ENCODE peak calls at places on chromosomes 1 and 21, in eight cellular contexts. U is sigmoid colon, F is SK-N-SH, T is A549, G is ovary, K is tibial nerve, Z is transverse colon, E is stomach. O is an unnamed sample.

GRCh38 chr1:207941664-207942063 is 30.7 kb upstream of the CD34 start:
- DNase-seq in T (no peak), G (peak), F (peak), K (peak), Z (peak), U (peak), E (peak), O (no peak)

GRCh38 chr21:40841524-40842196 is 5.3 kb downstream of the DSCAM start:
- DNase-seq in U (no peak), K (peak), T (peak), Z (no peak), E (peak), G (no peak), F (peak), O (peak)

GRCh38 chr1:235304549-235305451 is 23.2 kb downstream of the ARID4B start:
- DNase-seq in E (no peak), K (no peak), T (no peak), F (peak), Z (no peak), G (no peak), U (no peak), O (no peak)

GRCh38 chr21:39088831-39089380 is 94.3 kb downstream of the PSMG1 start:
- DNase-seq in T (no peak), Z (no peak), E (no peak), U (no peak), F (no peak), K (no peak), G (no peak), O (no peak)

GRCh38 chr1:219172821-219173220 is 857 bp upstream of the LYPLAL1 start:
- DNase-seq in F (no peak), T (no peak), E (no peak), K (no peak), Z (no peak), U (no peak), G (no peak), O (no peak)

GRCh38 chr1:21234779-21235178 is 55.5 kb downstream of the ECE1 start:
- DNase-seq in G (no peak), F (no peak), Z (no peak), E (no peak), U (no peak), T (no peak), K (no peak), O (no peak)

GRCh38 chr1:235503333-235504121 is 725 bp downstream of the B3GALNT2 start:
- DNase-seq in K (peak), E (peak), U (peak), Z (peak), G (peak), T (peak), F (peak), O (no peak)

GRCh38 chr21:35189077-35189863 is 140.2 kb upstream of the RUNX1 start:
- DNase-seq in T (no peak), G (peak), U (no peak), K (no peak), F (peak), E (no peak), Z (no peak), O (no peak)

GRCh38 chr1:80155371-80155770 is 1148.8 kb upstream of the ADGRL4 start:
- DNase-seq in G (no peak), T (no peak), E (no peak), F (no peak), K (no peak), Z (no peak), U (no peak), O (no peak)

GRCh38 chr1:9910080-9910424 is at the start of gene CTNNBIP1:
- DNase-seq in G (no peak), U (no peak), Z (no peak), E (no peak), T (peak), K (no peak), F (no peak), O (no peak)

GRCh38 chr1:94096797-94097549 is 24.0 kb downstream of the ABCA4 start:
- DNase-seq in T (no peak), U (peak), F (no peak), Z (peak), G (peak), E (no peak), K (peak), O (no peak)

GRCh38 chr21:16800536-16800935 is 712.3 kb upstream of the CXADR start:
- DNase-seq in T (no peak), K (no peak), E (no peak), Z (no peak), F (no peak), G (no peak), U (no peak), O (no peak)

GRCh38 chr1:160607051-160608032 is 28.0 kb upstream of the CD84 start:
- DNase-seq in F (peak), K (peak), Z (peak), T (peak), U (no peak), E (peak), G (no peak), O (no peak)

GRCh38 chr1:220796530-220796929 is 9.8 kb downstream of the MTARC1 start:
- DNase-seq in T (no peak), G (no peak), K (no peak), E (no peak), Z (no peak), F (no peak), U (peak), O (no peak)

GRCh38 chr1:60281360-60281932 is 207.9 kb upstream of the C1orf87 start:
- DNase-seq in F (peak), E (peak), U (peak), K (peak), Z (peak), T (peak), G (peak), O (no peak)

GRCh38 chr1:74474585-74474984 is 37.8 kb downstream of the LRRC53 start:
- DNase-seq in Z (no peak), G (no peak), K (no peak), U (no peak), F (no peak), T (no peak), E (no peak), O (no peak)

GRCh38 chr1:154176341-154176740 is 15.6 kb downstream of the TPM3 start:
- DNase-seq in G (no peak), F (no peak), T (no peak), Z (peak), U (no peak), E (no peak), K (peak), O (no peak)

GRCh38 chr1:157045251-157046218 is at the start of gene ARHGEF11:
- DNase-seq in E (peak), F (peak), Z (peak), U (peak), K (peak), G (peak), T (peak), O (peak)

GRCh38 chr21:39022035-39022900 is 161.0 kb downstream of the PSMG1 start:
- DNase-seq in F (no peak), T (no peak), G (peak), Z (no peak), E (no peak), U (peak), K (no peak), O (no peak)

GRCh38 chr21:33763573-33763881 is 121.2 kb downstream of the ITSN1 start:
- DNase-seq in F (no peak), T (no peak), U (no peak), K (no peak), E (no peak), Z (no peak), G (no peak), O (no peak)

GRCh38 chr1:47664356-47664755 is 226.5 kb downstream of the FOXD2 start:
- DNase-seq in U (peak), Z (no peak), G (no peak), E (peak), F (no peak), K (no peak), T (no peak), O (no peak)

GRCh38 chr1:223022641-223023473 is 120.2 kb downstream of the TLR5 start:
- DNase-seq in U (no peak), Z (no peak), K (no peak), G (no peak), F (peak), T (no peak), E (no peak), O (no peak)
- H3K4me3 ChIP-seq in U (no peak), Z (no peak), K (no peak), G (no peak), F (no peak), T (no peak), E (no peak), O (no peak)

DNA sequence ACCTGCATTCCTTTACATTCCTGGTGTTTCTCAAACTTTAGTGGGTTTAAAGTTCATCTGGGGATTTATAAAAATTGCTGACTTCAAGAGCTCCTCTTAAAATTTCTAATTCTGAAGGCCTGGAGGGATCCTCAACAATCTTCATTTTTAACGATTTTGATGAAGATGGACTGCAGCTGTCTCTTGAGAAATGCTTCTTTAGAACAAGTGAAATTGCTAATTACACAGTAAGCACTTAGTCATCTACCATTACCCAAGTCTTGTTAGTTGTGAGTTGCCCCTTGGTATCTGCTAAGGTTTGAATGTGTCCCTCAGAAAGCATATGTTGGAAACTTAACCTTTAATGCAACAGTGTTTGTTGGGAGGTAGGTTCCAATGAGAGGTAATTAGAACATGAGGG is 163.7 kb downstream of the LTN1 start:
- DNase-seq in F (no peak), Z (no peak), G (no peak), K (no peak), U (no peak), E (no peak), T (no peak), O (no peak)
- TF ChIP-seq EP300 in F (no peak), Z (no peak), G (no peak), K (no peak), U (no peak), E (no peak), T (no peak), O (no peak)

GRCh38 chr1:202194328-202194648 is 689 bp downstream of the LGR6 start:
- DNase-seq in U (no peak), G (no peak), E (no peak), F (no peak), T (no peak), K (no peak), Z (no peak), O (no peak)
- H3K4me3 ChIP-seq in U (no peak), G (no peak), E (no peak), F (no peak), T (peak), K (no peak), Z (peak), O (peak)

GRCh38 chr21:29215709-29216108 is 83.0 kb upstream of the BACH1 start:
- DNase-seq in E (no peak), U (no peak), K (no peak), F (no peak), G (no peak), Z (no peak), T (no peak), O (no peak)
- TF ChIP-seq EP300 in E (no peak), U (peak), K (no peak), F (no peak), G (no peak), Z (no peak), T (no peak), O (no peak)

GRCh38 chr1:168343566-168343965 is 62.9 kb downstream of the TBX19 start:
- DNase-seq in E (no peak), F (no peak), U (no peak), K (no peak), Z (no peak), G (no peak), T (no peak), O (no peak)

GRCh38 chr1:168340796-168341510 is 60.3 kb downstream of the TBX19 start:
- DNase-seq in U (no peak), K (no peak), G (no peak), T (no peak), E (no peak), F (no peak), Z (no peak), O (no peak)

GRCh38 chr1:168345939-168346338 is 65.3 kb downstream of the TBX19 start:
- DNase-seq in Z (no peak), F (no peak), T (no peak), U (no peak), K (no peak), E (no peak), G (no peak), O (no peak)

GRCh38 chr1:168341576-168341975 is 60.9 kb downstream of the TBX19 start:
- DNase-seq in F (no peak), U (no peak), G (no peak), K (no peak), T (no peak), Z (no peak), E (no peak), O (no peak)

GRCh38 chr1:168342572-168343280 is 62.0 kb downstream of the TBX19 start:
- DNase-seq in U (peak), K (peak), G (peak), E (peak), F (peak), T (peak), Z (peak), O (peak)
- H3K4me3 ChIP-seq in U (peak), K (peak), G (no peak), E (peak), F (peak), T (peak), Z (peak), O (peak)

DNA sequence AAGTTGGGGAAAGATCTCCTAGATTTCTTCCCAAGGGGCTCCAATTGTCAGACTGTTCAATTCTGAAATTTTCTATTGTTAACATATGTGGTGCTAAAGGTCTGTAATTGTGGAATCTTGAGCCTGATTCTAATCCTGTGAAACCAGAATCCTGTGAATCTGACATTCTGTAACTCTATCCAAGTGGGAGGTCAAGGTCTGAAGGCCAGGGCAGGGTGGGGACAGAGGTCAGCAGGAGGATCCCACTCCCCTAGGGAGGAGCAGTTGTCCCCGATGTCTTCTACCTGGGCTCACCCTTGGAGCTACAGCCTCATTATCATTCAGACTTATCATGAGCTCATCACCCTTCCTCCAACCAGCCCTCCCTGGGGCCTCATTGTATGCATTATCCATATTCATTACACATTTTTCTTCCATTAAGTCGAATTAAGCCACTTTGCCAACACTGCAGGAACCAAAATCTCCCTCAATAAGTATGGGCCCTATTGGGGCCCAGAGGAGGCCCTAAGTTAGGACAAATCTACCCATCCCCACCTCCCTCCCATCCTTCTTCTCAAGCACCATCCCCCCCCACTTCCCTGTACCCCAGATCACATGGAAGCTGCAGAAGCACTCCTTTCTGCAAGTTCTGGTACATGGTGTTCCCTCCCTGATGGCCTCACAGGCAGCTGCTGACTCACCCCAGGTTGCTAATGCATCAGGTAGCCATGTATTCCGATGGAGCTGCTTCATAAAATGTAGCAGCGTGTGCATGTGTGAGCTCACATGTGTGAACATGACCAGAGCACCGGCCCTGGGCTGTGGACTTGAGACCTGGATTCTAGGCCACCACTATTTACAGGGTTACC is 32.4 kb downstream of the SHISAL2A start:
- DNase-seq in Z (no peak), E (no peak), U (no peak), K (no peak), T (no peak), G (no peak), F (no peak), O (no peak)
- TF ChIP-seq EP300 in Z (no peak), E (no peak), U (no peak), K (no peak), T (no peak), G (no peak), F (no peak), O (no peak)

GRCh38 chr1:158199840-158200239 is 19.1 kb downstream of the CD1D start:
- DNase-seq in E (no peak), F (no peak), G (no peak), K (no peak), U (no peak), Z (no peak), T (no peak), O (no peak)
- H3K4me3 ChIP-seq in E (no peak), F (no peak), G (no peak), K (no peak), U (no peak), Z (no peak), T (no peak), O (no peak)

DNA sequence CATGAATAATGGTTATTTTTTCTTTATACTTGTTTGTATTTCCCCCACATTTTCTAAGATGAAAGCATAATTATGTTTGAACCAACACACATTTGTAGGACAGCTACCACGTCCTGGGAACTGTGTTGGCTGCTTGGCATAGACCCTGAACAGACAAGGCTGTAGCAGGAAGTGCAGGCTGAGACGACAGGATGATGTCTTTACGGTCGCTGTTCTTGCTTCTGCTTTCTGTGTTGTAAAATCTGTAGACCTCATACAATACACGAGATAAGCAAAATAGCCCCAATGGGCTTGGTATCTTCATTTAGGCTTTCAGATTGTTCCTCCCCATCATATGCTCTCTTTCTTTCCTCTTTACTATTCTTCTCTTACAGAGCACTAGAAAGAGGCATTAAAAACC is 23.3 kb upstream of the OTUD3 start:
- DNase-seq in T (no peak), U (no peak), F (no peak), Z (no peak), E (no peak), G (no peak), K (no peak), O (peak)
- TF ChIP-seq EP300 in T (no peak), U (no peak), F (no peak), Z (no peak), E (no peak), G (no peak), K (no peak), O (no peak)

GRCh38 chr1:198939286-198939685 is 300.4 kb downstream of the PTPRC start:
- DNase-seq in E (no peak), F (no peak), T (no peak), G (no peak), K (no peak), Z (no peak), U (no peak), O (no peak)

GRCh38 chr1:198936371-198937083 is 297.7 kb downstream of the PTPRC start:
- DNase-seq in K (no peak), G (no peak), F (no peak), Z (no peak), T (no peak), U (no peak), E (no peak), O (no peak)

GRCh38 chr1:198939946-198940345 is 301.1 kb downstream of the PTPRC start:
- DNase-seq in E (no peak), G (no peak), U (no peak), K (no peak), Z (no peak), F (no peak), T (no peak), O (no peak)

GRCh38 chr1:198935371-198935921 is 296.6 kb downstream of the PTPRC start:
- DNase-seq in Z (peak), K (peak), T (peak), F (peak), G (peak), E (peak), U (peak), O (no peak)

DNA sequence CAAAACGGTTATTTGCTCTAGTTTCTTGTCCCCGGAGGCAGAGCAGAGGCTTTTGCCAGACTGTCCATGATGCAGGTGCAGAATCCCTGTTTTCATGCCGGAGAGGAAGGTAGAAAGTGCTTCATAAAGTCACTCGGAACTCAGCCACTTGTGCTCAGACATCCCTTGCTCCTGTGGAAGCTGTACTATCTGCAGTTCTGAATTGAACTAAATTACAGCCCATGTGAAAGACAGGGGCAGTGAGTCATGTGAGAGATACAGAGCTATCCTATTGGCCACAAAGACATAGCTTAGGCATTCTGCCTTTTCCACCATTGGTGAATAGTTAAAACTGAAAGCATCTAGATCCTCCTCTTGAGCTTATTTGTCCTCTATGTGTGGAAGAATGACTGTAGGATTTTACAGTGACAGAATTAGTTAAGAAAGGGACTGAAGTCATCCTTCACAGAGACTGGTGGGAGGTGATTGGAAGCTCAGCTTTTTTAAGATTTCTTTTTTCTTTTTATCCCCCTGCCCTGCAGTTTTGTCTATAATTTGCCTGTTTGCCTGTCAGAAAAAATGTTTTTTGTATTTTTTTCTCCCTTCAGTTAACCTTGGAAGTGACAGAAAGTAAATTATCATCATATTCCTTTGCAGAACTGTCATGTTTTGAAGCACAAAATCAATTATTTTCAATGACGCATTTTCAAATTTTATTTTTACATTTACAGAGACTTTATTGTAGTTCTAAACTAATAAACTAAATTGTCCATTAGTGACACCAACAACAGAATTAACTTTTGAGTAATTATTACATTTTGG is 298.6 kb downstream of the PTPRC start:
- DNase-seq in G (no peak), T (peak), U (no peak), F (peak), K (peak), Z (peak), E (no peak), O (no peak)
- H3K4me3 ChIP-seq in G (peak), T (peak), U (peak), F (peak), K (peak), Z (peak), E (peak), O (peak)

O was measured in esophagus muscularis mucosa.